ENCODE peak calls at places on chromosome 17, in five cellular contexts. E is pancreas, C is B cell, Q is RWPE1, A is lower leg skin. L is an unnamed sample.

GRCh38 chr17:50986989-50987660 is 121.0 kb upstream of the TOB1 start:
- DNase-seq in A (no peak), Q (no peak), C (no peak), E (no peak), L (no peak)

GRCh38 chr17:64296246-64296645 is 33.2 kb upstream of the TEX2 start:
- DNase-seq in E (no peak), C (no peak), Q (no peak), A (no peak), L (no peak)

GRCh38 chr17:49759203-49759602 is 4.7 kb downstream of the FAM117A start:
- DNase-seq in Q (no peak), E (no peak), C (no peak), A (no peak), L (no peak)

GRCh38 chr17:17377071-17377487 is 73.9 kb downstream of the NT5M start:
- DNase-seq in C (no peak), A (no peak), Q (no peak), E (peak), L (no peak)

GRCh38 chr17:82238562-82239201 is 9.8 kb downstream of the SLC16A3 start:
- DNase-seq in E (peak), Q (peak), A (peak), C (peak), L (no peak)

GRCh38 chr17:39235555-39236221 is 9.9 kb upstream of the STAC2 start:
- DNase-seq in Q (peak), A (no peak), E (peak), C (peak), L (peak)

GRCh38 chr17:73232587-73233373 is 28.9 kb downstream of the CPSF4L start:
- DNase-seq in A (peak), C (no peak), E (peak), Q (peak), L (peak)

GRCh38 chr17:34414338-34414737 is 51.3 kb upstream of the CCL1 start:
- DNase-seq in A (no peak), C (no peak), Q (no peak), E (no peak), L (no peak)

GRCh38 chr17:65254166-65254565 is 117.0 kb downstream of the RGS9 start:
- DNase-seq in Q (no peak), A (peak), E (no peak), C (no peak), L (no peak)

GRCh38 chr17:36807496-36808180 is 129.6 kb upstream of the LHX1 start:
- DNase-seq in E (no peak), C (no peak), Q (no peak), A (peak), L (no peak)

GRCh38 chr17:30095507-30096244 is 20.9 kb upstream of the NSRP1 start:
- DNase-seq in E (no peak), C (peak), Q (peak), A (no peak), L (peak)

GRCh38 chr17:10754109-10754508 is 24.3 kb upstream of the TMEM220 start:
- DNase-seq in Q (no peak), C (no peak), E (no peak), A (no peak), L (peak)
- TF ChIP-seq CTCF in Q (peak), C (no peak), E (no peak), A (no peak), L (peak)

DNA sequence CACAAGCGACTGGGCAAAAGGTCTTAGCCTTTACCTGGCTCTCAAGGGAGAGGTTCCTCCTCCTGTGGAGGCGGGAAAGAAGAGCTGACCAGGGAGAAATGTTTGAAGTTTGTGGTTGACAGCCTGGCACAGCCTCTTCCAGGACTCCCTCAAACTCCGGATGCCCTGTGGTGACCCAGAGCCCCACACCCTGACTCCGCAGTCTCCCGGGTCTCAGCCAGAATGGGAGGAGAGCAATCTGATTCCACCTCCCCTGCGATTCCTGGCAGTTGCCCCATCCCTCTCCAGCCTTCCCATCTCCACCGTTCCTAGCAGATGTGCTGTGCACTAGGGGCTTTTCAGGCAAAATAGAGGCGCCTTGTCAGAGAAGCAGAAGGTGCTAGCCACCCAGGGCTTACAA is 5.5 kb upstream of the DNAI2 start:
- DNase-seq in E (no peak), Q (no peak), C (no peak), A (no peak), L (no peak)
- TF ChIP-seq CTCF in E (no peak), Q (no peak), C (no peak), A (no peak), L (no peak)

GRCh38 chr17:58082870-58083490 is at the start of gene DYNLL2:
- DNase-seq in E (peak), Q (peak), C (peak), A (peak), L (peak)

GRCh38 chr17:58082341-58082869 is 814 bp upstream of the DYNLL2 start:
- DNase-seq in A (no peak), E (no peak), C (no peak), Q (no peak), L (no peak)

GRCh38 chr17:58085039-58085715 is 2.0 kb downstream of the DYNLL2 start:
- DNase-seq in Q (no peak), C (no peak), A (no peak), E (no peak), L (no peak)

GRCh38 chr17:58083491-58084316 is 485 bp downstream of the DYNLL2 start:
- DNase-seq in C (peak), E (peak), Q (peak), A (peak), L (peak)

DNA sequence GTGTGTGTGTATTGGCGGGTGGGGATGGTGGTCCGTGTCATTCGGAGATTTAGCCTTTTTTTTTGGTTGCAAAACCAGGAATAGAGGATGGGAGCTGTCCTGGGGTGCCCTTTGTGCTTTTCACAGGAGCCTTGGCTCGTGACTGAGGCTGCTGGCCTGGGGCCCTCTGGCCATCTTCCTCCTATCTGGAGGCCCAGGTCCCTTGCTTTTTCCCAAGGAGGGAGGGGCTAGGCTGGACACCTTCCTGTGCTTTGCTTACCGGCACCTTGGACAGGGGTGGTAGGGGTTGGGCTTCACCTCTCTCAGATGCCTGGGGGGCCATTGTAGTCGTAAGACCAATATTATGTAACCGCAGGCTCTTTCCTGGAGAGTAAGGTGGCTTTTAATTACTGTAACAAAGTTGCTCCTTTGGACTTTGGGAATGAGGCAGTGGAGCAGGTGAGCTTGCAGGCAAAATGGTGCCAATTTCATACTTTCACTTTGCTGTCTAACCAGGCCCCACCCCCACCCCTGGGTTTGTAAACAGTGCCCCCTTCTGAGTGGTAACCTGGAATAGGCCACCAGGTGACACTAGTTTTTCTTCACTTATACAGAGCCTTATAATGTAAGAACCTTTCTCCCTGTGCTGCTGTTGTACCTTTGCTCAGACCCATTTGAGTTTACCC is 1.2 kb downstream of the DYNLL2 start:
- DNase-seq in C (peak), E (peak), A (no peak), Q (peak), L (peak)
- TF ChIP-seq CTCF in C (peak), E (no peak), A (no peak), Q (no peak), L (peak)

DNA sequence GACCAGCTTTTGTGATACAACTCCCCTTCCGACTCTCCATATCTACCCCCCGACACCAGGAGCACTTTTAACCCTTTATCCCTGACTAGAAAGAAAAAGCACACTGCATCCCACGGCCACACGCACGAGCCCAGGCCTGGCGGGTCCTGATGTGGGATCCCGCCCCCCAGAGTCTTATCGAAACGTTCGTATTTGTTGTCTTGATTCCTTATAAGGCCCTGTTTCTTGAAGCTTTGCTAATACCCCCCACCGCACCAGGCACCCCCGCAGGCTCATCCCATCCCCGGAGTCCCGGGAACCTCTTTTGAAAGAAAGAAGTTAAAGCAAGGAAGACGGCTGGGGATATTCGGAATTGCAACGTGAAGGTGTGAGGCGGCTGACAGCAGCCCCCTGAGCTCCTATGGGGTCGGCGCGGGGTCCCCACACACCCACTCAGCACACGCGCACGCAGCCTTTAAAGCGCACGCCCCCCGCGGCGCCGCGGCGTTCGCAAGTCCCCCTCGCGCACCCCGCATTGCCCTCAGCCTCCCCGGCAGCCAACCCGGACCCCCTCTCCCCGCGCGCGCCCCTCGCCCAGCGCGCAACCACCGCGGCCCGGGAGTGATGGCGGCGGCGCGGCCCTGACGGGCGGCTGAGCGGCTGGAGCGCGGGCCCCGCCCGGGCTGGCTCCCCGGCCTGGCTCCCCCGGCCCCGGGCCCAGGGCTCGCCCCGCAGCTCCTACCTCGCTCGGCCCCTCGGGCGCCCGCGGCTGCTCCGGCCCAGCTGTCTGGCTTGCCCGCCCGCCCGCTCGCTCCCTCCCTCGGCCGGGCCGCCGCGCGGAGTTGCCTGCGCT is 448 bp downstream of the STAT5B start:
- DNase-seq in Q (no peak), C (no peak), A (no peak), E (no peak), L (peak)
- TF ChIP-seq CTCF in Q (no peak), C (no peak), A (no peak), E (no peak), L (no peak)

GRCh38 chr17:28902819-28903545 is at the start of gene DHRS13:
- DNase-seq in E (peak), A (peak), Q (peak), C (peak), L (peak)
- TF ChIP-seq CTCF in E (peak), A (no peak), Q (peak), C (peak), L (peak)

GRCh38 chr17:19753661-19754463 is 5.8 kb upstream of the ALDH3A1 start:
- DNase-seq in Q (peak), E (no peak), C (no peak), A (no peak), L (no peak)
- TF ChIP-seq CTCF in Q (peak), E (peak), C (no peak), A (no peak), L (no peak)

DNA sequence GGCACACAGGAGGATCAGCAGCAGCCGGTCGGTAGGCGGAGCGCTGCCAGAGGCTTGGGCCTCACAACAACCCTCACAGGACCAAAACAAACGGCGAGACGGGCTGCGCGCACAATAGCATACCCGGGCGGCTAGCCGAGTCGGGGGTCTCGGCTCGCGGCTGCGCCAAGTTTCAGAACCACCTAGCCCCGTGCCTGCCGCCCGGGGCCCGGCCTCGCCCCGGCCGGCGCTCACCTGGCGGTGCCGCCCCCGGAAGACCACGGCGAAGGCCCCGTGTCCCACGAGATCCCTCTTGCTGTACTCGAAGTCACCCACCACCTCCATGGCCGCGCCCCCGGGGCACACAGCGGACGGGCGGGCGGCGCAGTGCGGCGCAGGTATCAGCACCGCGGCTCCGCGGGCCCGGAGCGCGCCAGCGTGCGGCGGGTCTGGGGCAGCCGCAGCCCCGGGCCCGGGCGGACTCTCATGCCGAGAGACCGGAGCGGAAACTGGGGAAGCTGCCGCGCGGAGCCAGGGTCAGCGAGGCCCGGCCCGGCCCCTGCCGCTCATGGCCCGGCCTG is 562 bp downstream of the ULK2 start:
- DNase-seq in E (peak), Q (peak), A (peak), C (peak), L (peak)
- TF ChIP-seq CTCF in E (no peak), Q (no peak), A (no peak), C (no peak), L (no peak)

DNA sequence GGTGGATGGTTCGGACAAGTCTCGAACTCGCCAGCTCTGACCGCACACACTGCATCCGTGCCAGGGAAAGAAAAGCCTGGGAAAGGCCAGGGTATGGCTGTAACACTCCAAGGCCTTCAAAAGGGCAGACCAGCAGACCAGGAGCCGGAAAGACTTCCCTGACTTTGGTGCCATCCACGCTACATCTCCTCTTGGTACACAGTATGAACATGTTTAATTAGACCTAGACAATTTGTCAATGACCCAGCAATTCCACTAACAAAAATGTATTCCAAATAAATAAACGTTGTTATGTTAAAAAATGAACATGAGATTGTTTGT is 637 bp upstream of the HDAC5 start:
- DNase-seq in E (no peak), A (no peak), Q (no peak), C (no peak), L (no peak)
- TF ChIP-seq CTCF in E (no peak), A (no peak), Q (peak), C (peak), L (no peak)

L was measured in GM13977.